ENCODE peak calls at places on chromosomes 11 and 22, in six cellular contexts. B is sigmoid colon, S is vagina, X is adipocyte, P is SJSA1, A is A549. G is an unnamed sample.

GRCh38 chr11:27489092-27489491 is 16.5 kb upstream of the LGR4 start:
- DNase-seq in X (no peak), A (no peak), B (no peak), P (no peak), S (no peak), G (no peak)

GRCh38 chr11:64918056-64918455 is 1.0 kb upstream of the ATG2A start:
- DNase-seq in P (peak; percentile 45), X (peak; percentile 85), B (peak; percentile 60), A (peak; percentile 32), S (no peak), G (peak; percentile 23)

GRCh38 chr11:65900125-65900898 is at the start of gene FOSL1:
- DNase-seq in P (peak; percentile 100), X (peak; percentile 96), B (peak; percentile 93), S (no peak), A (peak; percentile 99), G (peak; percentile 89)

GRCh38 chr11:44619931-44620725 is 54.7 kb downstream of the CD82 start:
- DNase-seq in X (no peak), A (no peak), P (no peak), B (peak; percentile 56), S (peak; percentile 70), G (no peak)

GRCh38 chr22:30275625-30276024 is 9.0 kb upstream of the OSM start:
- DNase-seq in S (no peak), X (no peak), B (no peak), P (no peak), A (no peak), G (no peak)

GRCh38 chr11:64003807-64004589 is 17.8 kb downstream of the OTUB1 start:
- DNase-seq in P (no peak), X (no peak), A (peak; percentile 73), S (no peak), B (no peak), G (no peak)

GRCh38 chr11:74611369-74611861 is 19.0 kb downstream of the POLD3 start:
- DNase-seq in A (peak; percentile 82), P (no peak), B (no peak), X (peak; percentile 82), S (no peak), G (peak; percentile 54)

GRCh38 chr11:59899532-59899931 is 20.9 kb downstream of the OOSP3 start:
- DNase-seq in X (no peak), A (peak; percentile 21), S (no peak), B (no peak), P (no peak), G (no peak)

GRCh38 chr22:44702479-44703219 is 645 bp downstream of the PRR5 start:
- DNase-seq in X (peak; percentile 85), A (no peak), B (no peak), S (no peak), P (peak; percentile 64), G (no peak)

GRCh38 chr11:57787920-57788716 is 26.5 kb downstream of the CTNND1 start:
- DNase-seq in X (peak; percentile 21), B (no peak), S (no peak), P (no peak), A (no peak), G (no peak)

GRCh38 chr11:61056981-61057380 is 45.3 kb upstream of the CD5 start:
- DNase-seq in X (no peak), S (no peak), B (no peak), A (no peak), P (no peak), G (no peak)

GRCh38 chr11:36510567-36511020 is 522 bp upstream of the TRAF6 start:
- DNase-seq in P (no peak), B (no peak), S (no peak), X (peak; percentile 38), A (no peak), G (no peak)

GRCh38 chr11:34501500-34501899 is 12.1 kb downstream of the ELF5 start:
- DNase-seq in A (peak; percentile 46), P (no peak), B (no peak), S (no peak), X (peak; percentile 93), G (peak; percentile 73)

GRCh38 chr11:6319001-6319878 is 1.1 kb downstream of the CAVIN3 start:
- DNase-seq in X (peak; percentile 70), P (no peak), S (no peak), B (peak; percentile 84), A (peak; percentile 6), G (no peak)

GRCh38 chr11:116601734-116602636 is 170.8 kb downstream of the BUD13 start:
- DNase-seq in P (no peak), A (no peak), B (peak; percentile 45), X (no peak), S (no peak), G (no peak)

GRCh38 chr22:29934596-29934995 is 51.6 kb downstream of the MTMR3 start:
- DNase-seq in B (no peak), S (no peak), A (no peak), X (no peak), P (no peak), G (no peak)

GRCh38 chr22:24102366-24103200 is 78.7 kb upstream of the SUSD2 start:
- DNase-seq in B (peak; percentile 58), A (no peak), P (no peak), S (no peak), X (no peak), G (no peak)

DNA sequence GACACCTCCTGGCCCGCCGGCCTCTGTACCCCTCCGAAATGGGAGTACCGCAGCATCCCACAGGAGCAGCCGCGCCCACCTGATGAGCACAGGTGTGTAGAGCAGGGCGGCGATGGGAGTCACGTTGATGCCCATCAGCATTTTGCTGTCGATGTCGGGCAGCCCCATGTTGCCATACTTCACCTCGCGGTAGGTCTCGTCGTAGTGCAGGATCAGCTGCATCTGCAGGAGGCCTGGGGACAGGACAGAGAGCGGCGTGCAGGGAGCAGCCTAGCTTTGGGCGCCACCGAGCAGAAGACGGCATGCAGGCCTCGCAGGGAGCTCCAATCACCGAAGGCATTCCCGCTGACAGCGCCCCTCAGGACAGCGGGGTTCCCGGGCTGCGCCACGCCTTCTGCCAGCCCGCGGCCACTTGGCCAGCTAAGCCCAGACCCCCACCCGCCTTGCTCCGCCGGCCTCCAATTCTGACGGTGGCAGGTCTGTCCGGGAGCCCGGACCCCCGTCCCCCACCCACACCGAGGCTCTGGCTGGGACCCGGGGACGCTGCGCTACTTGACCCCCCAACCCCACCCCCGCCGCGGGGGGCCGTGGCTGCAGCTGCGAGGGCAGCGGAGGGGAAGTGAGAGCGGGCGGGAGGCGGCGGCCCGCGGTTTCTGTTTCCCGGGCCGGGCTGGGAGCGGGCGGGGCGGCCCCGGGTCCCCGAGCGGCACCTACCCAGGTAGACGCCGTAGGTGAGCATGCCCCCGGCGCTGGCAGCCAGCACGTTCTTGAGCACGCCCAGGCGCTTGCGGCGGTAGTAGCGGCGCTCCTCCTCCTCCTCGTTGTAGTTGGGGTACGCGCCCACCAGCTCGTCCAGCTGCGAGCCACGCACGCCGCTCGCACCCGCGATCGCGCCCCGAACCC is 703 bp downstream of the UNC93B1 start:
- DNase-seq in P (no peak), B (no peak), A (peak; percentile 53), X (peak; percentile 38), S (no peak), G (no peak)
- H3K9me3 ChIP-seq in P (no peaks in the 10 kb centered on the region), B (no peaks in the 10 kb centered on the region), A (no peaks in the 10 kb centered on the region), X (no peaks in the 10 kb centered on the region), S (no peaks in the 10 kb centered on the region), G (no peaks in the 10 kb centered on the region)

GRCh38 chr22:19206287-19206686 is 27.8 kb upstream of the SLC25A1 start:
- DNase-seq in B (no peak), A (no peak), P (no peak), X (no peak), S (no peak), G (no peak)
- H3K4me3 ChIP-seq in B (no peak overlapping the region), A (no peak overlapping the region), P (no peak overlapping the region), X (no peak overlapping the region), S (no peak overlapping the region), G (no peak overlapping the region)

DNA sequence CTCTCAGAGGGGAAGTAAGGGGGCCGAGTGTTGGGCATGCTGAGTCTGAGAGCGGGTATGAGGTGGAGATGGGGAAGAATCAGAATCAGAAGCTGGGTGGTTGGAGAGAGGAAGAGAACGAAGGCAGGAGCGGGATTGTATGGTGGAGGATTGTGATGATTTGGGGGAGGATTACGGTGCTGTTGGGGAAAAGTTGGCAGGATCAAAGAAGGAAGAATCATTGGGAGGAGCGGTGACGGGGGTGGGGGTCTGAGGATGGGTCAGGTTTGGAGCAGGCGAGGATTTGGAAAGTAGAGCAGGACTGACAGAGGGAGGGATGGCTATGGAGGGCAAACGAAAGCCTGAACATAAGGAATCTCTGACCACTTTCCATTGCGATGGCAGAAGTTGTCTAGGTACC is 22.1 kb downstream of the ZNF195 start:
- DNase-seq in B (no peak), P (no peak), A (no peak), X (no peak), S (no peak), G (no peak)
- H3K9me3 ChIP-seq in B (peaks cover 26% of the 10 kb centered on the region), P (peaks cover 46% of the 10 kb centered on the region), A (peaks cover 93% of the 10 kb centered on the region), X (peaks cover 98% of the 10 kb centered on the region), S (peaks cover 17% of the 10 kb centered on the region), G (peaks cover 69% of the 10 kb centered on the region)

GRCh38 chr11:49208006-49208721 is at the start of gene FOLH1:
- DNase-seq in S (no peak), X (no peak), B (peak; percentile 63), A (no peak), P (peak; percentile 2), G (no peak)
- H3K4me3 ChIP-seq in S (peak within 1 kb of the TSS; percentile 41), X (peak within 1 kb of the TSS; percentile 82), B (peak within 1 kb of the TSS; percentile 42), A (peak within 1 kb of the TSS; percentile 34), P (no peak within 1 kb of the TSS), G (no peak within 1 kb of the TSS)

DNA sequence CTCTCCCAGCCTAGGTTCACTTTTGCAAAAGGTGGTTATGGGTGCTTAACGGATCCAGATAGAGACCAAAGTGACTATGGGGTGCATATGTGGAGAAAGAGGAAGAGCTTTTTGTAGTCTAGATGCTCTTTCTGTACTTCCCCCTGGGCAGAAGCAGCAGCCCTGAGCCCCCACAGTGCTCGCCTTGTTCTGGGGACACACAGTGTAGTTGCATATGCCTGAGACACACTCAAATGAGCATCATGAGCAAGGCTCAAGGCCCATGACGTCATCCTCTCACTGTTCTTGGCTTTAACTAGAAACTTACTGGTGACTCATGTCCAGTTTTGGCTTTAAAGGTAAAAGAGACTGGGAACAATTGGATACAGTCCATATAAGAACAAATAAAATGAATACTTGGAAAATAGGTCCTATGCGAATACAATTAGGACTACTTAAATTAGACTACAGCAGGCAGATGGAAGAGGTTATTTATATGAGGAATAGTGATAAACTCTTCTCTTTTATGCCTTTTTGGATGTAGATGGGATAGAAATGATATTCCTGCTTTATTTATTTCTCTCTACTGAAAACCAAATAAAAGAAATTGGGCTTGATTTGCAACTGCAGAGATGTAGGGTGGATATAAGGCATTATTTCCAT is 20.1 kb upstream of the PEX26 start:
- DNase-seq in X (peak; percentile 95), P (peak; percentile 76), B (peak; percentile 98), A (peak; percentile 85), S (no peak), G (peak; percentile 95)
- H3K9me3 ChIP-seq in X (no peaks in the 10 kb centered on the region), P (no peaks in the 10 kb centered on the region), B (no peaks in the 10 kb centered on the region), A (no peaks in the 10 kb centered on the region), S (no peaks in the 10 kb centered on the region), G (no peaks in the 10 kb centered on the region)

G was measured in AG04450.